ENCODE peak calls at places on chromosomes 13 and 19, in eight cellular contexts. H is psoas muscle, X is caudate nucleus, M is endodermal cell, U is IMR-90, N is WERI-Rb-1, S is A549, D is substantia nigra. P is an unnamed sample.

GRCh38 chr13:26895081-26895807 is 134.7 kb upstream of the GPR12 start:
- DNase-seq in H (no peak), X (no peak), M (peak), U (no peak), N (no peak), S (no peak), D (no peak), P (no peak)

GRCh38 chr19:46886546-46887239 is 25.9 kb downstream of the ARHGAP35 start:
- DNase-seq in H (no peak), X (no peak), M (no peak), U (peak), N (no peak), S (no peak), D (no peak), P (no peak)

GRCh38 chr13:67100723-67101122 is 129.4 kb downstream of the PCDH9 start:
- DNase-seq in H (no peak), X (no peak), M (peak), U (no peak), N (no peak), S (peak), D (no peak), P (no peak)

GRCh38 chr13:36783883-36784282 is 35.1 kb upstream of the RFXAP start:
- DNase-seq in H (no peak), X (no peak), M (no peak), U (no peak), N (no peak), S (no peak), D (no peak), P (no peak)

GRCh38 chr19:55116232-55117062 is 990 bp downstream of the PPP1R12C start:
- DNase-seq in H (peak), X (peak), M (peak), U (peak), N (no peak), S (peak), D (peak), P (peak)

GRCh38 chr13:99414048-99414995 is 87.0 kb upstream of the TM9SF2 start:
- DNase-seq in H (no peak), X (no peak), M (peak), U (no peak), N (peak), S (no peak), D (no peak), P (no peak)

GRCh38 chr13:42788601-42789000 is 7.2 kb downstream of the FAM216B start:
- DNase-seq in H (no peak), X (no peak), M (no peak), U (no peak), N (no peak), S (no peak), D (no peak), P (no peak)

GRCh38 chr13:113209880-113210421 is 538 bp downstream of the CUL4A start:
- DNase-seq in H (peak), X (peak), M (peak), U (peak), N (peak), S (peak), D (no peak), P (peak)

GRCh38 chr19:38139122-38139521 is 84.9 kb downstream of the DPF1 start:
- DNase-seq in H (no peak), X (no peak), M (no peak), U (no peak), N (no peak), S (no peak), D (no peak), P (no peak)

GRCh38 chr19:5170329-5170745 is 170.3 kb downstream of the PTPRS start:
- DNase-seq in H (no peak), X (no peak), M (peak), U (no peak), N (peak), S (peak), D (no peak), P (peak)

GRCh38 chr13:36436811-36437210 is 4.5 kb downstream of the CCNA1 start:
- DNase-seq in H (no peak), X (no peak), M (no peak), U (no peak), N (no peak), S (no peak), D (no peak), P (no peak)

GRCh38 chr13:46951516-46951915 is 54.7 kb upstream of the HTR2A start:
- DNase-seq in H (no peak), X (no peak), M (no peak), U (no peak), N (no peak), S (no peak), D (no peak), P (no peak)

GRCh38 chr19:40411958-40412499 is 1.1 kb downstream of the PRX start:
- DNase-seq in H (no peak), X (no peak), M (peak), U (no peak), N (no peak), S (no peak), D (no peak), P (no peak)

GRCh38 chr13:101698400-101698799 is 245.9 kb downstream of the ITGBL1 start:
- DNase-seq in H (no peak), X (no peak), M (no peak), U (peak), N (no peak), S (no peak), D (no peak), P (no peak)

GRCh38 chr19:14004619-14005380 is 1.3 kb downstream of the RFX1 start:
- DNase-seq in H (peak), X (peak), M (no peak), U (no peak), N (no peak), S (no peak), D (peak), P (peak)

GRCh38 chr13:97849305-97849704 is 104.2 kb upstream of the IPO5 start:
- DNase-seq in H (no peak), X (no peak), M (peak), U (peak), N (peak), S (peak), D (no peak), P (no peak)

GRCh38 chr19:23718802-23719201 is 31.8 kb upstream of the ZNF675 start:
- DNase-seq in H (no peak), X (no peak), M (peak), U (no peak), N (peak), S (no peak), D (no peak), P (no peak)

GRCh38 chr19:54430306-54431254 is 15.3 kb downstream of the TTYH1 start:
- DNase-seq in H (no peak), X (peak), M (peak), U (no peak), N (peak), S (peak), D (peak), P (no peak)

GRCh38 chr19:47613165-47614146 is 4.5 kb downstream of the BICRA start:
- DNase-seq in H (no peak), X (peak), M (peak), U (peak), N (no peak), S (no peak), D (no peak), P (no peak)

GRCh38 chr13:110555601-110556223 is 5.8 kb downstream of the RAB20 start:
- DNase-seq in H (no peak), X (no peak), M (no peak), U (no peak), N (no peak), S (peak), D (no peak), P (peak)

GRCh38 chr13:24629320-24629719 is 50.9 kb upstream of the ATP12A start:
- DNase-seq in H (no peak), X (no peak), M (peak), U (no peak), N (no peak), S (no peak), D (no peak), P (no peak)

GRCh38 chr13:94987869-94988268 is 275.5 kb upstream of the SOX21 start:
- DNase-seq in H (no peak), X (no peak), M (no peak), U (no peak), N (no peak), S (no peak), D (no peak), P (no peak)

GRCh38 chr19:35295792-35296462 is 4.0 kb downstream of the MAG start:
- DNase-seq in H (no peak), X (no peak), M (peak), U (no peak), N (no peak), S (no peak), D (no peak), P (no peak)

GRCh38 chr13:104534847-104535246 is 1468.6 kb upstream of the SLC10A2 start:
- DNase-seq in H (no peak), X (no peak), M (peak), U (no peak), N (no peak), S (peak), D (no peak), P (no peak)

GRCh38 chr19:13396256-13397080 is 109.8 kb downstream of the CACNA1A start:
- DNase-seq in H (peak), X (peak), M (peak), U (peak), N (no peak), S (peak), D (no peak), P (peak)

GRCh38 chr19:34364830-34365462 is at the start of gene GPI:
- DNase-seq in H (peak), X (peak), M (peak), U (peak), N (peak), S (peak), D (no peak), P (peak)

GRCh38 chr13:43698743-43699142 is 88.0 kb downstream of the ENOX1 start:
- DNase-seq in H (no peak), X (peak), M (no peak), U (peak), N (no peak), S (no peak), D (no peak), P (no peak)

GRCh38 chr19:11881151-11881800 is 6.3 kb upstream of the ZNF69 start:
- DNase-seq in H (peak), X (peak), M (peak), U (peak), N (peak), S (peak), D (no peak), P (no peak)

GRCh38 chr19:30236006-30236405 is 136.2 kb upstream of the ZNF536 start:
- DNase-seq in H (no peak), X (peak), M (no peak), U (no peak), N (no peak), S (no peak), D (no peak), P (no peak)

GRCh38 chr19:39416626-39417120 is 4.2 kb downstream of the PLEKHG2 start:
- DNase-seq in H (no peak), X (no peak), M (no peak), U (no peak), N (peak), S (no peak), D (no peak), P (no peak)

GRCh38 chr19:30102666-30103065 is 160.6 kb downstream of the URI1 start:
- DNase-seq in H (no peak), X (no peak), M (no peak), U (no peak), N (no peak), S (no peak), D (no peak), P (no peak)

GRCh38 chr19:19737559-19738332 is 4.8 kb upstream of the ZNF14 start:
- DNase-seq in H (no peak), X (no peak), M (no peak), U (no peak), N (no peak), S (no peak), D (no peak), P (no peak)

GRCh38 chr19:10603084-10603872 is 16.2 kb upstream of the AP1M2 start:
- DNase-seq in H (peak), X (no peak), M (peak), U (no peak), N (no peak), S (no peak), D (no peak), P (peak)

GRCh38 chr19:19140476-19140875 is 2.2 kb upstream of the TMEM161A start:
- DNase-seq in H (no peak), X (no peak), M (peak), U (peak), N (no peak), S (no peak), D (no peak), P (no peak)

GRCh38 chr19:51467864-51468544 is 9.8 kb upstream of the SIGLEC8 start:
- DNase-seq in H (no peak), X (no peak), M (no peak), U (no peak), N (no peak), S (no peak), D (no peak), P (no peak)

GRCh38 chr19:10143700-10144099 is 24.0 kb upstream of the EIF3G start:
- DNase-seq in H (no peak), X (no peak), M (no peak), U (no peak), N (no peak), S (no peak), D (no peak), P (no peak)

GRCh38 chr19:30000862-30001261 is 58.8 kb downstream of the URI1 start:
- DNase-seq in H (no peak), X (no peak), M (no peak), U (no peak), N (no peak), S (no peak), D (no peak), P (no peak)

GRCh38 chr13:51148952-51149573 is 38.0 kb upstream of the C13orf42 start:
- DNase-seq in H (no peak), X (peak), M (peak), U (peak), N (peak), S (peak), D (no peak), P (no peak)

GRCh38 chr13:51147732-51148131 is 36.7 kb upstream of the C13orf42 start:
- DNase-seq in H (no peak), X (no peak), M (no peak), U (no peak), N (peak), S (no peak), D (no peak), P (no peak)

GRCh38 chr13:51148223-51148951 is 37.3 kb upstream of the C13orf42 start:
- DNase-seq in H (no peak), X (peak), M (peak), U (no peak), N (peak), S (no peak), D (no peak), P (no peak)

GRCh38 chr13:51151463-51151862 is 40.4 kb upstream of the C13orf42 start:
- DNase-seq in H (no peak), X (no peak), M (no peak), U (no peak), N (no peak), S (no peak), D (no peak), P (no peak)

GRCh38 chr13:51146667-51147066 is 35.6 kb upstream of the C13orf42 start:
- DNase-seq in H (no peak), X (no peak), M (no peak), U (no peak), N (no peak), S (no peak), D (no peak), P (no peak)
- H3K27ac ChIP-seq in H (no peak), X (no peak), M (no peak), U (no peak), N (no peak), S (no peak), D (no peak), P (no peak)

DNA sequence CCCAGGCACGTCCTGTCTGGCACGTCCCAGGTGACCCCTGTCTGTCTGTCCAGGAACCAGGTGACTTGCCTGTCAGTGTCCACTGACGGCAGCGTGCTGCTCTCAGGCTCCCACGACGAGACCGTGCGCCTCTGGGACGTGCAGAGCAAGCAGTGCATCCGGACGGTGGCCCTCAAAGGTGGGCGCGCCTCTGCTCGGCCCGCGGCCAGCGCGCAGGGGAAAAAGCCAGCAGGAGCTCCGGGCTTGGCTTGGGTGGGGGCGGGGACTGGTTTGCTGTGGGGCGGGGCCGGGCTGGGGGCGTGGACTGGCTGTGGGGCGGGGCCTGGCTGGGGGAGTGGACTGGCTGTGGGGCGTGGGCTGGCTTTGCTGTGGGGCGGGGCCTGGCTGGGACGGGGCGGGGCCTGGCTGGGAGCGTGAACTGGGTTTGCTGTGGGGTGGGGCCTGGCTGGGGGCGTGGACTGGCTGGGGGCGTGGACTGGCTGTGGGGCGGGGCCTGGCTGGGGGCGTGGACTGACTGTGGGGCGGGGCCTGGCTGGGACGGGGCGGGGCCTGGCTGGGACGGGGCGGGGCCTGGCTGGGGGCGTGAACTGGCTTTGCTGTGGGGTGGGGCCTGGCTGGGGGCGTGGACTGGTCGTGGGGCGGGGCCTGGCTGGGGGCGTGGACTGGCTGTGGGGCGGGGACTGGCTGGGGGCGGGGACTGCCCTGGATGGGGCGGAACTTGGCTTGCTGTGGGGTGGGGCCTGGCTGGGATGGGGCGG is 7.2 kb downstream of the WDR18 start:
- DNase-seq in H (peak), X (no peak), M (peak), U (peak), N (peak), S (peak), D (no peak), P (peak)
- H3K27ac ChIP-seq in H (no peak), X (no peak), M (no peak), U (no peak), N (peak), S (no peak), D (no peak), P (no peak)

GRCh38 chr13:30026909-30027308 is 176.5 kb upstream of the UBL3 start:
- DNase-seq in H (no peak), X (no peak), M (no peak), U (no peak), N (no peak), S (no peak), D (no peak), P (no peak)

GRCh38 chr13:30026093-30026492 is 175.7 kb upstream of the UBL3 start:
- DNase-seq in H (no peak), X (no peak), M (no peak), U (peak), N (no peak), S (no peak), D (no peak), P (no peak)

GRCh38 chr13:30027569-30028455 is 177.4 kb upstream of the UBL3 start:
- DNase-seq in H (no peak), X (no peak), M (no peak), U (peak), N (no peak), S (no peak), D (no peak), P (no peak)

GRCh38 chr13:30022796-30023195 is 172.4 kb upstream of the UBL3 start:
- DNase-seq in H (no peak), X (no peak), M (no peak), U (no peak), N (no peak), S (no peak), D (no peak), P (no peak)

DNA sequence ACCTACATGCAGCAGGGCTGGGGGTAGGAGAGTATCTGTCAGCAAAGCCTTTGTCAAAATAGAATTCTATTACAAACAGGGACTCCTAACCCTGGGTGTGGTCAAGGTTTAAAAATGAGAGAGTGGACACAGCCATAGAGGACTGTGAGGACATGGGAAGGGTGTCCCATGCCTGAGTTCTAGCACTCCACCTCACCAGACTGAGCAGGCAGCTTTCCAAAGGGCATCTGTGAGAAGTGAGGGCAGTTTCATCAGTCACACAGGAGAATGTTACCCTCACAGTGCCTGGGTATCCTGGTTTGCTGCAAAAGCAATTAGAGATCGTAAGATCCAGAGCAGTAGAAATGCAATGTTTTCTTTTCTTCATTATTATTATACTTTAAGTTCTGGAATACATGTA is 174.9 kb upstream of the UBL3 start:
- DNase-seq in H (no peak), X (no peak), M (no peak), U (no peak), N (no peak), S (no peak), D (no peak), P (no peak)
- H3K27ac ChIP-seq in H (no peak), X (no peak), M (no peak), U (no peak), N (no peak), S (no peak), D (no peak), P (no peak)

GRCh38 chr19:41997121-41997850 is 3.3 kb upstream of the ATP1A3 start:
- DNase-seq in H (peak), X (peak), M (peak), U (peak), N (peak), S (peak), D (no peak), P (no peak)
- H3K27ac ChIP-seq in H (no peak), X (peak), M (no peak), U (no peak), N (peak), S (no peak), D (no peak), P (no peak)

P was measured in left lung.